ENCODE peak calls at places on chromosomes 11 and 22, in four cellular contexts. U is cardiac fibroblast, S is kidney, B is K562. N is an unnamed sample.

GRCh38 chr11:67391304-67392181 is at the start of gene RAD9A:
- DNase-seq in U (peak; percentile 89), S (peak; percentile 99), B (peak; percentile 97), N (peak; percentile 94)

GRCh38 chr11:3085052-3085451 is 27.8 kb upstream of the CARS1 start:
- DNase-seq in U (no peak), S (peak; percentile 2), B (no peak), N (no peak)

GRCh38 chr11:32500001-32500400 is 64.7 kb upstream of the WT1 start:
- DNase-seq in U (no peak), S (no peak), B (no peak), N (no peak)

GRCh38 chr22:37742374-37743092 is 45.7 kb downstream of the TRIOBP start:
- DNase-seq in U (peak; percentile 90), S (no peak), B (no peak), N (peak; percentile 95)

GRCh38 chr11:62444271-62444833 is 25.5 kb downstream of the SCGB1A1 start:
- DNase-seq in U (peak; percentile 83), S (peak; percentile 84), B (no peak), N (peak; percentile 62)

GRCh38 chr11:8291421-8292350 is 28.0 kb upstream of the LMO1 start:
- DNase-seq in U (no peak), S (no peak), B (no peak), N (no peak)

GRCh38 chr11:36594316-36594989 is at the start of gene IFTAP:
- DNase-seq in U (peak; percentile 93), S (peak; percentile 72), B (peak; percentile 40), N (peak; percentile 88)

GRCh38 chr22:23743303-23743705 is 7.6 kb downstream of the ZNF70 start:
- DNase-seq in U (no peak), S (no peak), B (no peak), N (no peak)

GRCh38 chr22:29106839-29107238 is 34.0 kb downstream of the KREMEN1 start:
- DNase-seq in U (no peak), S (no peak), B (no peak), N (no peak)

GRCh38 chr22:29109853-29110252 is 37.0 kb downstream of the KREMEN1 start:
- DNase-seq in U (no peak), S (no peak), B (no peak), N (peak; percentile 95)

GRCh38 chr22:29105468-29105867 is 32.6 kb downstream of the KREMEN1 start:
- DNase-seq in U (peak; percentile 10), S (no peak), B (no peak), N (no peak)

GRCh38 chr22:29110946-29111345 is 38.1 kb downstream of the KREMEN1 start:
- DNase-seq in U (no peak), S (no peak), B (no peak), N (no peak)

DNA sequence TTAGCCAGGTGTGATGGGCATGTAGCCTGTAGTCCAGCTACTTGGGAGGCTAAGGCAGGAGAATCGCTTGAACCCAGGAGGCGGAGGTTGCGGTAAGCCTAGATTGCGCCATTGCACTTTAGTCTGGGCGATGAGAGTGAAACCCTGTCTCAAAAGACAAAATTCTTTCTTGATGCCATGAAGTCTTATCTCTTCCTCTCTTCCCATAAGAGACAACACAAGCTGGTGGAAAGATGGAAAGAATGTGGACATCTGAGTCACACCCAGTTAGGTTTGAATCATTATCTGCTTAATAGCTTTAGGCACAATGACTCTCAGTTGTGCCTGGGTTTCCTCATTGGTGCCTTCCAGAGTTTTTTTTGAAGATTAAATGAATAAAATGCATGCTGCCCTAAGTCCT is 35.3 kb downstream of the KREMEN1 start:
- DNase-seq in U (peak; percentile 42), S (no peak), B (no peak), N (peak; percentile 79)
- TF ChIP-seq CTCF in U (no peak), S (no peak), B (no peak), N (no peak)

DNA sequence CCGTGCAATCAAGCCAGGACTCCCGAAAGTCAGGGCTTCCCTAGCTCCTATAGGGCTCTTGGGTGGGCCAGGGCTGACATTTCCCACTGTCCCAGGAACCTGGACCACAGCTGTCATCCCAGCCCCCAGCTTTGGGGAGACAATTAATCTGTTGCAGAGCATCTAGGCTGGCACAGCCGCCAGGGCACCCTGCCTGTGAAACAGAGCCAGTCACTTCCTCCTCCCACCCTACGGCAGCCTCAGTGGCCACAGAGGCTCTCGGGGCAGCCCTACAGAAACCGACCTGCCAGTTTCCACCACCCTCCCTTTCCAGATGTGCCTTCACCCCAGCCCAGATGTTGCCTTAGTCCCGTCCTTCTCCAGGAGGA is 67.1 kb downstream of the PDE2A start:
- DNase-seq in U (no peak), S (no peak), B (no peak), N (no peak)
- H3K4me3 ChIP-seq in U (no peak overlapping the region), S (no peak overlapping the region), B (no peak overlapping the region), N (no peak overlapping the region)

GRCh38 chr11:20243974-20244373 is 83.7 kb upstream of the DBX1 start:
- DNase-seq in U (peak; percentile 8), S (no peak), B (no peak), N (no peak)
- TF ChIP-seq CTCF in U (peak; percentile 42), S (no peak), B (peak; percentile 30), N (peak; percentile 30)

GRCh38 chr11:110712643-110713468 is 619 bp upstream of the ARHGAP20 start:
- DNase-seq in U (peak; percentile 53), S (peak; percentile 55), B (no peak), N (peak; percentile 48)

GRCh38 chr11:110713469-110713776 is 1.2 kb upstream of the ARHGAP20 start:
- DNase-seq in U (no peak), S (peak; percentile 22), B (no peak), N (no peak)

GRCh38 chr11:110711776-110712642 is at the start of gene ARHGAP20:
- DNase-seq in U (peak; percentile 51), S (peak; percentile 92), B (peak; percentile 66), N (peak; percentile 68)

GRCh38 chr11:110711448-110711775 is 825 bp downstream of the ARHGAP20 start:
- DNase-seq in U (no peak), S (no peak), B (no peak), N (no peak)

GRCh38 chr11:110710520-110711381 is 1.5 kb downstream of the ARHGAP20 start:
- DNase-seq in U (peak; percentile 28), S (peak; percentile 69), B (no peak), N (peak; percentile 42)
- H3K4me3 ChIP-seq in U (peak overlapping the region; percentile 68), S (peak overlapping the region; percentile 28), B (no peak overlapping the region), N (peak overlapping the region; percentile 76)

DNA sequence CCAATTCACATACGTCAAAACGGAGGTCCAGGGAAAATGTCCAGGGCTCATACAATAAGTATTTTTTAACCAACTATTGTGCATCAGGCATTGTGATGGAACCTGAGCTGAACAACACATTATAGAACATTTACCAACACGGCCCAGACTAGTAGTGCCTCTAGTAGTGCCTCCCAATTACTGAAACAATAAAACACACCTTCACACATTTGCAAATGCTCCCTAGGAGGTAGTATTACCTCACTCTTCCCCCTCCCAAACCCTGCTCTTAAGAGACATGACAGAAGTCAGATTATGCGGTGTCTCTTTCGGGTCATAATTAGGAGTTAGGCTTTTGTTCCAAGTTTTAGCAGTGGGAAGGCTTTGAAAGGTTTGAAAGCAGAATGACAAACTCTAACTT is 61.1 kb downstream of the PAK1 start:
- DNase-seq in U (no peak), S (no peak), B (no peak), N (no peak)
- TF ChIP-seq CTCF in U (no peak), S (no peak), B (no peak), N (no peak)

GRCh38 chr22:46081831-46082210 is 68.5 kb upstream of the PPARA start:
- DNase-seq in U (no peak), S (peak; percentile 50), B (no peak), N (peak; percentile 36)
- H3K4me3 ChIP-seq in U (peak overlapping the region; percentile 72), S (no peak overlapping the region), B (no peak overlapping the region), N (peak overlapping the region; percentile 93)

N was measured in fibroblast of villous mesenchyme.